ENCODE peak calls at places on chromosomes 12 and 14, in nine cellular contexts. One of them, this sample, is unnamed.

GRCh38 chr12:124949066-124949465 is 34.6 kb upstream of the UBC start:
- DNase-seq in SK-N-SH: peak; percentile 16
- DNase-seq in sigmoid colon: no peak
- DNase-seq in stomach: no peak
- DNase-seq in HCT116: no peak
- DNase-seq in GM23338: no peak
- DNase-seq in H1: no peak
- DNase-seq in endothelial cell of umbilical vein: no peak
- DNase-seq in upper lobe of left lung: no peak
- DNase-seq in this sample: no peak

GRCh38 chr14:78933948-78934524 is 763.9 kb downstream of the NRXN3 start:
- DNase-seq in SK-N-SH: peak; percentile 43
- DNase-seq in sigmoid colon: no peak
- DNase-seq in stomach: no peak
- DNase-seq in HCT116: no peak
- DNase-seq in GM23338: peak; percentile 32
- DNase-seq in H1: no peak
- DNase-seq in endothelial cell of umbilical vein: peak; percentile 54
- DNase-seq in upper lobe of left lung: no peak
- DNase-seq in this sample: no peak

GRCh38 chr12:132477009-132477702 is 12.8 kb upstream of the FBRSL1 start:
- DNase-seq in SK-N-SH: no peak
- DNase-seq in sigmoid colon: no peak
- DNase-seq in stomach: no peak
- DNase-seq in HCT116: no peak
- DNase-seq in GM23338: no peak
- DNase-seq in H1: no peak
- DNase-seq in endothelial cell of umbilical vein: no peak
- DNase-seq in upper lobe of left lung: no peak
- DNase-seq in this sample: no peak

GRCh38 chr12:49345048-49345839 is 1.4 kb upstream of the DNAJC22 start:
- DNase-seq in SK-N-SH: peak; percentile 82
- DNase-seq in sigmoid colon: peak; percentile 62
- DNase-seq in stomach: peak; percentile 35
- DNase-seq in HCT116: no peak
- DNase-seq in GM23338: peak; percentile 64
- DNase-seq in H1: peak; percentile 67
- DNase-seq in endothelial cell of umbilical vein: no peak
- DNase-seq in upper lobe of left lung: peak; percentile 23
- DNase-seq in this sample: peak; percentile 24

GRCh38 chr12:1777798-1778197 is 42.6 kb upstream of the LRTM2 start:
- DNase-seq in SK-N-SH: no peak
- DNase-seq in sigmoid colon: no peak
- DNase-seq in stomach: no peak
- DNase-seq in HCT116: no peak
- DNase-seq in GM23338: no peak
- DNase-seq in H1: no peak
- DNase-seq in endothelial cell of umbilical vein: no peak
- DNase-seq in upper lobe of left lung: no peak
- DNase-seq in this sample: no peak

GRCh38 chr12:42124764-42125371 is 19.8 kb downstream of the GXYLT1 start:
- DNase-seq in SK-N-SH: no peak
- DNase-seq in sigmoid colon: no peak
- DNase-seq in stomach: no peak
- DNase-seq in HCT116: no peak
- DNase-seq in GM23338: no peak
- DNase-seq in H1: no peak
- DNase-seq in endothelial cell of umbilical vein: no peak
- DNase-seq in upper lobe of left lung: no peak
- DNase-seq in this sample: no peak

GRCh38 chr12:18882690-18883089 is 144.8 kb downstream of the CAPZA3 start:
- DNase-seq in SK-N-SH: no peak
- DNase-seq in sigmoid colon: no peak
- DNase-seq in stomach: no peak
- DNase-seq in HCT116: no peak
- DNase-seq in GM23338: no peak
- DNase-seq in H1: no peak
- DNase-seq in endothelial cell of umbilical vein: no peak
- DNase-seq in upper lobe of left lung: no peak
- DNase-seq in this sample: no peak

GRCh38 chr12:25469368-25469767 is 83.7 kb downstream of the LMNTD1 start:
- DNase-seq in SK-N-SH: no peak
- DNase-seq in sigmoid colon: no peak
- DNase-seq in stomach: no peak
- DNase-seq in HCT116: no peak
- DNase-seq in GM23338: no peak
- DNase-seq in H1: no peak
- DNase-seq in endothelial cell of umbilical vein: no peak
- DNase-seq in upper lobe of left lung: no peak
- DNase-seq in this sample: no peak

GRCh38 chr14:90444077-90444696 is 47.4 kb downstream of the CALM1 start:
- DNase-seq in SK-N-SH: no peak
- DNase-seq in sigmoid colon: no peak
- DNase-seq in stomach: no peak
- DNase-seq in HCT116: no peak
- DNase-seq in GM23338: no peak
- DNase-seq in H1: no peak
- DNase-seq in endothelial cell of umbilical vein: peak; percentile 75
- DNase-seq in upper lobe of left lung: peak; percentile 94
- DNase-seq in this sample: no peak

GRCh38 chr12:132476038-132476414 is 13.9 kb upstream of the FBRSL1 start:
- DNase-seq in SK-N-SH: no peak
- DNase-seq in sigmoid colon: no peak
- DNase-seq in stomach: no peak
- DNase-seq in HCT116: no peak
- DNase-seq in GM23338: no peak
- DNase-seq in H1: no peak
- DNase-seq in endothelial cell of umbilical vein: no peak
- DNase-seq in upper lobe of left lung: no peak
- DNase-seq in this sample: no peak

GRCh38 chr14:106094654-106095189 is 568.3 kb downstream of the TMEM121 start:
- DNase-seq in SK-N-SH: no peak
- DNase-seq in sigmoid colon: no peak
- DNase-seq in stomach: peak; percentile 27
- DNase-seq in HCT116: no peak
- DNase-seq in GM23338: no peak
- DNase-seq in H1: peak; percentile 48
- DNase-seq in endothelial cell of umbilical vein: no peak
- DNase-seq in upper lobe of left lung: no peak
- DNase-seq in this sample: peak; percentile 24

GRCh38 chr12:32053881-32054624 is 52.6 kb upstream of the BICD1 start:
- DNase-seq in SK-N-SH: no peak
- DNase-seq in sigmoid colon: no peak
- DNase-seq in stomach: no peak
- DNase-seq in HCT116: no peak
- DNase-seq in GM23338: no peak
- DNase-seq in H1: no peak
- DNase-seq in endothelial cell of umbilical vein: no peak
- DNase-seq in upper lobe of left lung: no peak
- DNase-seq in this sample: no peak

GRCh38 chr14:49220492-49220891 is 365.7 kb downstream of the RPS29 start:
- DNase-seq in SK-N-SH: no peak
- DNase-seq in sigmoid colon: no peak
- DNase-seq in stomach: no peak
- DNase-seq in HCT116: no peak
- DNase-seq in GM23338: no peak
- DNase-seq in H1: no peak
- DNase-seq in endothelial cell of umbilical vein: no peak
- DNase-seq in upper lobe of left lung: no peak
- DNase-seq in this sample: no peak

DNA sequence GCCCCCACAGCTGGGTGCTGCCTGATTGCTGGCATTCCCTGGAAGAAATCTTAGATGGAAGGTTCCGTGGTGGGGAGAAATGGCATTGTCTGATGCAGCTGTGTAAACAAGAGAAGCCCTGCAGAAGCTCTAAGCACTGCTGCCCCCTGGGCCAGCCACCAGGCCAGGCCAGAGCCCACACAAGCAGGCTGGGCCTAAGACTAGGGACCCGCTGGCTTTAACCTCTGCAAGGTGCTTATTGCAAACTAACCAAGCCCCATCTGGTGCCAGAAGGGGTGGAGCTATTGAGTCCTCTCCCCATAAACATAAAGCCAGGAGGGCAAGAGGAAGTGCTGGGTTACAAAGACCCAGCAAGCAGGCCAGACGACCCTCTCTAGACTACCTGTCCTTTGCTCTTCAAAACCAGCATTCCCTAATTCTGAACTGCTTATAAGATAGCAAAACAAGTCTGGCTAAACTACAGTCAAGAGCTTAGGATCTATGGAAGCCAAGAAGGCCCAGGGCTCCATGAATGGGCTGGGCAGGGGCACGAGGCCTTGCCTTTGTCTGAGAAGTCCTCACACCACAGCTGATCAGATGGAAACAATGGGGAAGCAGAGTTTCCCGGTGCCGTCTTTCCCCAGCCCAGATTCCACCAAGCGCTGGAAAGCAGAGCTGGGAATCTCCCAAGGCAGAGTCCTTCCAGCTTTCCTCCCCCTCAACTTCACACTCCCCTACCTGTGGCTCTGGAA is 28.8 kb downstream of the P2RX4 start:
- DNase-seq in SK-N-SH: peak; percentile 54
- DNase-seq in sigmoid colon: no peak
- DNase-seq in stomach: no peak
- DNase-seq in HCT116: no peak
- DNase-seq in GM23338: peak; percentile 45
- DNase-seq in H1: no peak
- DNase-seq in endothelial cell of umbilical vein: peak; percentile 24
- DNase-seq in upper lobe of left lung: no peak
- DNase-seq in this sample: no peak
- TF ChIP-seq CTCF in SK-N-SH: no peak
- TF ChIP-seq CTCF in sigmoid colon: no peak
- TF ChIP-seq CTCF in stomach: no peak
- TF ChIP-seq CTCF in HCT116: no peak
- TF ChIP-seq CTCF in GM23338: no peak
- TF ChIP-seq CTCF in H1: peak; percentile 23
- TF ChIP-seq CTCF in endothelial cell of umbilical vein: peak; percentile 2
- TF ChIP-seq CTCF in upper lobe of left lung: no peak
- TF ChIP-seq CTCF in this sample: no peak

GRCh38 chr14:71431169-71431525 is 501.1 kb upstream of the RGS6 start:
- DNase-seq in SK-N-SH: no peak
- DNase-seq in sigmoid colon: no peak
- DNase-seq in stomach: no peak
- DNase-seq in HCT116: no peak
- DNase-seq in GM23338: no peak
- DNase-seq in H1: no peak
- DNase-seq in endothelial cell of umbilical vein: no peak
- DNase-seq in upper lobe of left lung: no peak
- DNase-seq in this sample: no peak

GRCh38 chr14:71429900-71430299 is 502.3 kb upstream of the RGS6 start:
- DNase-seq in SK-N-SH: no peak
- DNase-seq in sigmoid colon: no peak
- DNase-seq in stomach: no peak
- DNase-seq in HCT116: no peak
- DNase-seq in GM23338: no peak
- DNase-seq in H1: no peak
- DNase-seq in endothelial cell of umbilical vein: no peak
- DNase-seq in upper lobe of left lung: no peak
- DNase-seq in this sample: no peak

GRCh38 chr14:71430321-71431168 is 501.7 kb upstream of the RGS6 start:
- DNase-seq in SK-N-SH: no peak
- DNase-seq in sigmoid colon: no peak
- DNase-seq in stomach: no peak
- DNase-seq in HCT116: no peak
- DNase-seq in GM23338: no peak
- DNase-seq in H1: no peak
- DNase-seq in endothelial cell of umbilical vein: no peak
- DNase-seq in upper lobe of left lung: no peak
- DNase-seq in this sample: no peak

GRCh38 chr14:71432334-71432733 is 499.9 kb upstream of the RGS6 start:
- DNase-seq in SK-N-SH: no peak
- DNase-seq in sigmoid colon: no peak
- DNase-seq in stomach: no peak
- DNase-seq in HCT116: no peak
- DNase-seq in GM23338: no peak
- DNase-seq in H1: no peak
- DNase-seq in endothelial cell of umbilical vein: no peak
- DNase-seq in upper lobe of left lung: no peak
- DNase-seq in this sample: no peak

DNA sequence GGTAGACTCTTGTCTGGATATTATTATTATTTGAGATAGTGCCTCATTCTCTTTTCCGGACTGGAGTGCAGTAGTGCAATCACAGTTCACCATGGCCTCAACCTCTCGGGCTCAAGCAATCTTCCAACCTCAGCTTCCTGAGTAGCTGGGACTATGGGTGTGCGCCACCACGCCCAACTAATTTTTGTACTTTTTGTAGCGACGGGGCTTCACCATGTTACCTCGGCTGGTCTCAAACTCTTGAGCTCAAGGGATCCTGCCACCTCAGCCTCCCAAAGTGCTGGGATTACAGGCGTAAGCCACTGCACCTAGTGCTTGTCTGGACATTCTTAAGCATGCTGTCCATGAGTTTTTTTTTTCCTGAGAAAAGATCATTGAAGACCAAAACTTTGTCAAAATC is 498.9 kb upstream of the RGS6 start:
- DNase-seq in SK-N-SH: no peak
- DNase-seq in sigmoid colon: no peak
- DNase-seq in stomach: no peak
- DNase-seq in HCT116: no peak
- DNase-seq in GM23338: no peak
- DNase-seq in H1: no peak
- DNase-seq in endothelial cell of umbilical vein: no peak
- DNase-seq in upper lobe of left lung: no peak
- DNase-seq in this sample: no peak
- TF ChIP-seq POLR2AphosphoS5 in SK-N-SH: no peak
- TF ChIP-seq POLR2AphosphoS5 in sigmoid colon: no peak
- TF ChIP-seq POLR2AphosphoS5 in stomach: no peak
- TF ChIP-seq POLR2AphosphoS5 in HCT116: no peak
- TF ChIP-seq POLR2AphosphoS5 in GM23338: no peak
- TF ChIP-seq POLR2AphosphoS5 in H1: no peak
- TF ChIP-seq POLR2AphosphoS5 in endothelial cell of umbilical vein: no peak
- TF ChIP-seq POLR2AphosphoS5 in upper lobe of left lung: no peak
- TF ChIP-seq POLR2AphosphoS5 in this sample: no peak

GRCh38 chr12:123237646-123238329 is 4.6 kb downstream of the MTRFR start:
- DNase-seq in SK-N-SH: peak; percentile 57
- DNase-seq in sigmoid colon: peak; percentile 80
- DNase-seq in stomach: peak; percentile 69
- DNase-seq in HCT116: peak; percentile 54
- DNase-seq in GM23338: peak; percentile 79
- DNase-seq in H1: peak; percentile 66
- DNase-seq in endothelial cell of umbilical vein: peak; percentile 69
- DNase-seq in upper lobe of left lung: peak; percentile 53
- DNase-seq in this sample: peak; percentile 72
- H3K4me1 ChIP-seq in SK-N-SH: no peaks in the 10 kb centered on the region
- H3K4me1 ChIP-seq in sigmoid colon: peaks cover 20% of the 10 kb centered on the region
- H3K4me1 ChIP-seq in stomach: peaks cover 67% of the 10 kb centered on the region
- H3K4me1 ChIP-seq in HCT116: peaks cover 5% of the 10 kb centered on the region
- H3K4me1 ChIP-seq in GM23338: peaks cover 3% of the 10 kb centered on the region
- H3K4me1 ChIP-seq in H1: no peaks in the 10 kb centered on the region
- H3K4me1 ChIP-seq in endothelial cell of umbilical vein: peaks cover 13% of the 10 kb centered on the region
- H3K4me1 ChIP-seq in upper lobe of left lung: peaks cover 52% of the 10 kb centered on the region
- H3K4me1 ChIP-seq in this sample: peaks cover 18% of the 10 kb centered on the region

DNA sequence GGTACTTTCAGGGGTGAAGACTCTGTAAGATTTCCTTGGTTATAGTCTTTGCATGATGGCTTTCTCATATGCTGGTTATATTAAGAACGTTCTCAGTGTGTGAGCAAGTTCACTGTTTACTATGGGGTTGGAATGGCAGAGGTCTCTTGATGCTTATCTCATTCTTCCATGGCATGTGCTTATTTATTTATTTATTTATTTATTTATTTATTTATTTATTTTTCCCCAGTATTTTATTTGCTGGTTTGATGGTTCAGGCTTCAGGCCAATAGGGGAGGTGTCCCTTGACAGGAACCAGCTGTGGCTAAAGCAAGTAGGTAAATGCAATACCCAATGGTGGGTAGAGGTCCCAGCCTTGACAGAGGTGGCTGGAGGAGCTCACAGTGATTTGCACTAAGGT is 161.3 kb upstream of the GARIN6 start:
- DNase-seq in SK-N-SH: no peak
- DNase-seq in sigmoid colon: no peak
- DNase-seq in stomach: no peak
- DNase-seq in HCT116: no peak
- DNase-seq in GM23338: no peak
- DNase-seq in H1: no peak
- DNase-seq in endothelial cell of umbilical vein: no peak
- DNase-seq in upper lobe of left lung: no peak
- DNase-seq in this sample: no peak
- TF ChIP-seq CTCF in SK-N-SH: no peak
- TF ChIP-seq CTCF in sigmoid colon: no peak
- TF ChIP-seq CTCF in stomach: no peak
- TF ChIP-seq CTCF in HCT116: no peak
- TF ChIP-seq CTCF in GM23338: no peak
- TF ChIP-seq CTCF in H1: no peak
- TF ChIP-seq CTCF in endothelial cell of umbilical vein: no peak
- TF ChIP-seq CTCF in upper lobe of left lung: no peak
- TF ChIP-seq CTCF in this sample: no peak